ENCODE peak calls at places on chromosomes 7 and 10, in eight cellular contexts. N is lung; X is CD8-positive, alpha-beta memory T cell; M is neuronal stem cell; L is right cardiac atrium; J is skeletal muscle cell; A is small intestine; R is lower leg skin. O is an unnamed sample.

GRCh38 chr7:4689668-4690067 is 7.6 kb downstream of the FOXK1 start:
- DNase-seq in J (no peak), L (no peak), X (no peak), N (no peak), A (no peak), M (no peak), R (no peak), O (no peak)

GRCh38 chr10:99346247-99346646 is 17.1 kb downstream of the CNNM1 start:
- DNase-seq in M (no peak), L (no peak), A (no peak), X (no peak), N (no peak), R (no peak), J (no peak), O (peak)

GRCh38 chr10:79488303-79488702 is 24.0 kb upstream of the EIF5AL1 start:
- DNase-seq in M (no peak), X (no peak), R (peak), A (no peak), N (peak), L (peak), J (peak), O (peak)

GRCh38 chr7:55245271-55245723 is 119.8 kb upstream of the LANCL2 start:
- DNase-seq in M (no peak), J (peak), A (peak), L (no peak), N (no peak), X (no peak), R (peak), O (no peak)

GRCh38 chr10:30583778-30584415 is 45.7 kb downstream of the LYZL2 start:
- DNase-seq in J (peak), L (peak), R (peak), A (peak), X (no peak), N (peak), M (no peak), O (no peak)

GRCh38 chr7:157153260-157153659 is 14.5 kb downstream of the UBE3C start:
- DNase-seq in A (no peak), L (no peak), X (no peak), N (no peak), R (no peak), M (no peak), J (no peak), O (no peak)

GRCh38 chr10:79397575-79398303 is 47.7 kb downstream of the ZCCHC24 start:
- DNase-seq in X (no peak), A (no peak), N (no peak), L (peak), R (no peak), M (no peak), J (no peak), O (peak)

GRCh38 chr10:90288403-90288933 is 569.4 kb downstream of the HTR7 start:
- DNase-seq in L (no peak), R (no peak), X (no peak), J (no peak), A (peak), N (no peak), M (no peak), O (no peak)

GRCh38 chr7:18400281-18400680 is 95.3 kb upstream of the HDAC9 start:
- DNase-seq in R (no peak), A (no peak), X (no peak), M (no peak), J (no peak), N (no peak), L (no peak), O (no peak)

GRCh38 chr10:90930971-90931841 is 10.3 kb upstream of the ANKRD1 start:
- DNase-seq in R (no peak), A (no peak), J (peak), X (no peak), N (peak), M (no peak), L (peak), O (peak)

GRCh38 chr10:105733919-105734318 is 1092.8 kb downstream of the SORCS3 start:
- DNase-seq in A (no peak), R (no peak), N (no peak), X (no peak), M (no peak), L (no peak), J (no peak), O (no peak)

GRCh38 chr7:31688347-31688746 is 1.3 kb downstream of the PPP1R17 start:
- DNase-seq in R (no peak), A (no peak), L (no peak), M (no peak), N (no peak), J (no peak), X (no peak), O (no peak)

GRCh38 chr7:128041203-128041602 is 10.0 kb upstream of the LRRC4 start:
- DNase-seq in L (no peak), A (peak), X (no peak), N (no peak), M (no peak), J (peak), R (no peak), O (no peak)

GRCh38 chr10:94349327-94349726 is 13.4 kb downstream of the NOC3L start:
- DNase-seq in X (no peak), L (no peak), A (no peak), R (no peak), J (no peak), N (no peak), M (no peak), O (no peak)

GRCh38 chr7:69341288-69341687 is 257.0 kb upstream of the AUTS2 start:
- DNase-seq in X (no peak), N (no peak), A (no peak), R (no peak), M (no peak), J (no peak), L (no peak), O (no peak)

GRCh38 chr7:1884583-1885350 is 214.7 kb downstream of the ELFN1 start:
- DNase-seq in R (no peak), N (no peak), A (no peak), L (peak), J (no peak), M (no peak), X (no peak), O (no peak)

GRCh38 chr7:100983451-100984187 is 14.3 kb downstream of the MUC12 start:
- DNase-seq in J (peak), R (no peak), L (no peak), X (no peak), M (no peak), A (peak), N (no peak), O (peak)

GRCh38 chr7:133977409-133978274 is 149.5 kb upstream of the LRGUK start:
- DNase-seq in J (no peak), M (no peak), X (no peak), L (no peak), R (no peak), N (no peak), A (no peak), O (no peak)

GRCh38 chr10:89659185-89660131 is 14.4 kb upstream of the PANK1 start:
- DNase-seq in J (no peak), M (no peak), N (no peak), X (no peak), R (no peak), A (no peak), L (no peak), O (peak)

GRCh38 chr7:4115442-4115841 is 566.7 kb upstream of the FOXK1 start:
- DNase-seq in R (no peak), J (no peak), M (no peak), X (no peak), A (no peak), N (no peak), L (no peak), O (no peak)

GRCh38 chr10:35876248-35876647 is 234.2 kb upstream of the FZD8 start:
- DNase-seq in L (no peak), R (no peak), A (no peak), X (no peak), M (no peak), J (peak), N (no peak), O (peak)

GRCh38 chr7:51620690-51621089 is 304.1 kb upstream of the COBL start:
- DNase-seq in A (no peak), R (no peak), L (no peak), X (no peak), M (no peak), J (no peak), N (no peak), O (no peak)

GRCh38 chr10:20858292-20859124 is 38.6 kb downstream of the NEBL start:
- DNase-seq in M (peak), J (no peak), L (no peak), R (no peak), N (no peak), A (peak), X (no peak), O (no peak)

GRCh38 chr10:102302611-102303010 is 57.3 kb downstream of the GBF1 start:
- DNase-seq in R (no peak), N (no peak), L (no peak), J (no peak), A (no peak), X (no peak), M (no peak), O (no peak)

GRCh38 chr10:15624405-15625191 is 95.1 kb downstream of the ITGA8 start:
- DNase-seq in X (no peak), J (no peak), A (no peak), M (no peak), N (no peak), R (no peak), L (peak), O (peak)

GRCh38 chr7:89623018-89623672 is 531.1 kb upstream of the STEAP1 start:
- DNase-seq in X (no peak), L (no peak), J (peak), A (no peak), N (no peak), R (no peak), M (peak), O (no peak)

GRCh38 chr7:154869436-154869835 is 133.5 kb downstream of the PAXIP1 start:
- DNase-seq in M (no peak), L (no peak), N (no peak), A (no peak), R (no peak), J (no peak), X (no peak), O (no peak)

GRCh38 chr7:44634839-44635591 is 28.6 kb downstream of the OGDH start:
- DNase-seq in L (peak), N (no peak), J (no peak), X (peak), R (no peak), M (no peak), A (peak), O (no peak)

GRCh38 chr10:34670101-34670500 is 145.0 kb downstream of the PARD3 start:
- DNase-seq in A (no peak), N (no peak), R (no peak), L (no peak), X (no peak), J (no peak), M (no peak), O (no peak)

GRCh38 chr7:72211175-72211574 is 201.0 kb downstream of the CALN1 start:
- DNase-seq in R (no peak), L (no peak), N (no peak), J (no peak), M (no peak), X (no peak), A (no peak), O (no peak)

GRCh38 chr10:63068246-63068645 is 64.9 kb upstream of the NRBF2 start:
- DNase-seq in N (no peak), L (no peak), M (no peak), A (no peak), J (no peak), R (no peak), X (no peak), O (no peak)

GRCh38 chr10:31343009-31343408 is 24.0 kb downstream of the ZEB1 start:
- DNase-seq in J (no peak), R (no peak), M (no peak), N (no peak), X (no peak), A (no peak), L (no peak), O (no peak)

GRCh38 chr10:43998021-43998809 is 349.5 kb upstream of the ZNF32 start:
- DNase-seq in A (no peak), R (no peak), L (no peak), M (no peak), J (peak), N (no peak), X (no peak), O (no peak)

GRCh38 chr7:122199171-122199570 is 55.1 kb upstream of the AASS start:
- DNase-seq in N (no peak), X (no peak), L (no peak), M (no peak), J (no peak), A (no peak), R (no peak), O (no peak)

GRCh38 chr7:127391591-127392181 is 822 bp downstream of the ZNF800 start:
- DNase-seq in R (no peak), J (no peak), L (no peak), M (peak), N (peak), A (peak), X (peak), O (no peak)

GRCh38 chr10:48648172-48648942 is 36.3 kb upstream of the WDFY4 start:
- DNase-seq in M (no peak), L (no peak), R (no peak), N (peak), X (no peak), J (no peak), A (no peak), O (no peak)

GRCh38 chr7:112254166-112254565 is 47.7 kb downstream of the ZNF277 start:
- DNase-seq in A (no peak), N (no peak), R (no peak), L (no peak), J (no peak), X (no peak), M (no peak), O (no peak)

GRCh38 chr10:52442576-52442975 is 128.5 kb downstream of the DKK1 start:
- DNase-seq in R (no peak), M (no peak), J (no peak), L (no peak), X (no peak), N (no peak), A (no peak), O (no peak)

GRCh38 chr7:7210475-7211237 is 28.3 kb downstream of the C1GALT1 start:
- DNase-seq in A (no peak), R (no peak), M (no peak), J (no peak), N (no peak), L (no peak), X (no peak), O (no peak)
- H3K4me3 ChIP-seq in A (no peak), R (no peak), M (no peak), J (no peak), N (no peak), L (no peak), X (no peak), O (no peak)

GRCh38 chr10:70560511-70560931 is 42.0 kb downstream of the PRF1 start:
- DNase-seq in R (no peak), A (no peak), N (no peak), J (no peak), L (peak), M (no peak), X (no peak), O (no peak)

GRCh38 chr10:70561051-70561450 is 41.5 kb downstream of the PRF1 start:
- DNase-seq in X (no peak), N (no peak), R (no peak), L (peak), A (no peak), M (no peak), J (no peak), O (no peak)

GRCh38 chr10:70563230-70563629 is 39.3 kb downstream of the PRF1 start:
- DNase-seq in X (no peak), A (no peak), N (no peak), J (no peak), R (no peak), L (no peak), M (no peak), O (no peak)

GRCh38 chr10:70561558-70561957 is 41.0 kb downstream of the PRF1 start:
- DNase-seq in A (no peak), N (no peak), X (no peak), R (no peak), M (no peak), L (peak), J (no peak), O (no peak)

GRCh38 chr10:70562036-70562710 is 40.4 kb downstream of the PRF1 start:
- DNase-seq in N (no peak), L (peak), X (no peak), R (no peak), J (no peak), M (no peak), A (no peak), O (no peak)
- H3K4me3 ChIP-seq in N (no peak), L (no peak), X (no peak), R (no peak), J (no peak), M (no peak), A (no peak), O (no peak)

DNA sequence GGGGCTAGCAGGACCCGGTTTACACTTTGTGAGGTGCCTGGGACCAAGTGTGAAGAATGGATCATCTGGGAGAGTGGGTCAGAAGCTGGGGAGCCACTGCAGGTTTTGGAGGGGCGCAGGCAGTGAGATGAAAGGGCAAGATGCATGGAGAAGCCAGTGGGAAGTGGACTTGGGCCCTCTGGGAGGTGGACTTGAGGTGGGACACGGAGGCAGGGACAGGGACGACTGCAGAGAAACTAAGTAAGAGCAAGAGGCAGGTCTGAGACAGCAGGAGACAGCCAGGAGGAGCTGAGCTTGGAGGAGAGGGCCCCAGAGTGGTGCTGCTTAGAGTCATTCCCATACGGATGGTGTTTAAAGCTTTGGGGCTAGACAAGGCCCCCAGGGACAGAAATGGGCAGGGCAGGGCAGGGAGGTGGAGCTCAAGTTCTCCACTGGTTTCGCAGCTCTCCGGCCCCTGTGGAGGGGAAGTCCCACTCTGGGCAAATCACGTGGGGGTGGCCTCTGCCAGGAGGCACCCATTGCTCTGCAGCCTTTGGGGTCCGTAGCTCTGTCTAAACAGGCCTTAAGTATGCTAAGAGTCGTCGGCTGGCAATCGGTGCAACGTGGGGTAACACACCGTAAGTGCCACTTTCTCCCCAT is 1.2 kb upstream of the PTPRE start:
- DNase-seq in J (no peak), N (no peak), M (no peak), R (no peak), L (peak), A (no peak), X (no peak), O (no peak)
- H3K4me3 ChIP-seq in J (no peak), N (no peak), M (no peak), R (no peak), L (no peak), A (no peak), X (no peak), O (no peak)

DNA sequence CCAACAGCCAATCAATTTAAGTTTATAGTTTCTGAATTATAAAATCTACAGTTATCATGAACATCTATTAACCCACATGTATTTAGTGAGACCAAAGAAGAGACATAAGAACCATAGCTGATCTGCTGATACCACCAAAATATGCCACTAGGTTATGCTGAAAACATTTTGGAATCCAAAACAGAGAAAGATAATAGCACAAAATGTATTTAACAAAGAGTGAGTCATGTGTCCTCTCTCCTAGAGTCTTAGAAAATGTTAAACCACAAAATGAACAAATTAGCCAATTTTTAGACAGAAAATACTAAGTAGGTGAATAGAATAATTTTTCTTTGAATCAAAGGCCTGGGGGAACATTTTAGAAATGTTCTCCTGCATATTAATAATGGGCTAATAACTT is 527.5 kb downstream of the GPAM start:
- DNase-seq in A (no peak), M (no peak), X (no peak), R (no peak), L (no peak), N (no peak), J (no peak), O (no peak)
- H3K4me3 ChIP-seq in A (no peak), M (no peak), X (no peak), R (no peak), L (no peak), N (no peak), J (no peak), O (no peak)

GRCh38 chr10:96548589-96548988 is 34.9 kb upstream of the TLL2 start:
- DNase-seq in R (no peak), M (no peak), N (no peak), A (no peak), L (peak), X (no peak), J (no peak), O (no peak)
- H3K4me3 ChIP-seq in R (no peak), M (no peak), N (no peak), A (no peak), L (no peak), X (no peak), J (no peak), O (no peak)